ENCODE peak calls at places on chromosomes 5 and 9, in five cellular contexts. G, L, H, S and R are unnamed samples.
A peak's percentile ranks its signal among the peaks of the same experiment; 100 is the strongest.

GRCh38 chr5:158394102-158394501 is 535.2 kb upstream of the CLINT1 start:
- DNase-seq in G (no peak), L (no peak), H (no peak), S (no peak), R (no peak)

GRCh38 chr9:84850830-84851372 is 181.4 kb downstream of the NTRK2 start:
- DNase-seq in G (no peak), L (no peak), H (no peak), S (no peak), R (no peak)

GRCh38 chr5:143806568-143806967 is 5.4 kb upstream of the HMHB1 start:
- DNase-seq in G (no peak), L (no peak), H (no peak), S (no peak), R (no peak)

GRCh38 chr9:19119801-19120440 is 7.4 kb downstream of the PLIN2 start:
- DNase-seq in G (no peak), L (no peak), H (no peak), S (no peak), R (no peak)

GRCh38 chr9:3525088-3525835 is 539 bp downstream of the RFX3 start:
- DNase-seq in G (peak; percentile 59), L (no peak), H (peak; percentile 43), S (no peak), R (no peak)

GRCh38 chr5:15715535-15715934 is 215.6 kb downstream of the FBXL7 start:
- DNase-seq in G (no peak), L (no peak), H (no peak), S (no peak), R (no peak)

GRCh38 chr9:129278391-129279237 is 100.6 kb upstream of the IER5L start:
- DNase-seq in G (peak; percentile 77), L (no peak), H (no peak), S (no peak), R (peak; percentile 3)

GRCh38 chr5:136166909-136167308 is 26.1 kb downstream of the SMIM32 start:
- DNase-seq in G (no peak), L (no peak), H (no peak), S (no peak), R (no peak)

GRCh38 chr9:86281577-86282076 is 711 bp downstream of the ISCA1 start:
- DNase-seq in G (no peak), L (no peak), H (no peak), S (no peak), R (no peak)

GRCh38 chr9:127568971-127569818 is 42.9 kb upstream of the STXBP1 start:
- DNase-seq in G (peak; percentile 77), L (peak; percentile 96), H (peak; percentile 71), S (peak; percentile 54), R (peak; percentile 80)

GRCh38 chr5:6302684-6303083 is 75.7 kb downstream of the MED10 start:
- DNase-seq in G (no peak), L (no peak), H (peak; percentile 20), S (no peak), R (no peak)

GRCh38 chr9:33737811-33738606 is 57.4 kb upstream of the PRSS3 start:
- DNase-seq in G (peak; percentile 51), L (no peak), H (peak; percentile 55), S (peak; percentile 58), R (no peak)

GRCh38 chr9:26157411-26157810 is 479.2 kb upstream of the TUSC1 start:
- DNase-seq in G (no peak), L (no peak), H (no peak), S (no peak), R (no peak)

GRCh38 chr9:131764568-131764967 is 24.7 kb upstream of the RAPGEF1 start:
- DNase-seq in G (no peak), L (no peak), H (no peak), S (no peak), R (no peak)

GRCh38 chr9:122464633-122465567 is 12.8 kb downstream of the OR1J1 start:
- DNase-seq in G (peak; percentile 69), L (peak; percentile 62), H (peak; percentile 67), S (peak; percentile 88), R (peak; percentile 72)

GRCh38 chr5:139043127-139043905 is 154.9 kb downstream of the SIL1 start:
- DNase-seq in G (no peak), L (no peak), H (no peak), S (no peak), R (no peak)

GRCh38 chr9:83964973-83965349 is 15.1 kb downstream of the HNRNPK start:
- DNase-seq in G (no peak), L (no peak), H (no peak), S (no peak), R (no peak)

GRCh38 chr9:111412280-111412679 is 71.9 kb downstream of the ECPAS start:
- DNase-seq in G (no peak), L (no peak), H (no peak), S (no peak), R (no peak)

GRCh38 chr5:14250094-14250777 is 107.1 kb downstream of the TRIO start:
- DNase-seq in G (peak; percentile 49), L (no peak), H (no peak), S (peak; percentile 61), R (no peak)

GRCh38 chr9:127076860-127077657 is 45.4 kb downstream of the ANGPTL2 start:
- DNase-seq in G (no peak), L (no peak), H (no peak), S (no peak), R (no peak)

GRCh38 chr9:125240649-125240999 is 519 bp downstream of the HSPA5 start:
- DNase-seq in G (no peak), L (no peak), H (peak; percentile 27), S (no peak), R (peak; percentile 33)

GRCh38 chr9:122217640-122218039 is 11.1 kb downstream of the LHX6 start:
- DNase-seq in G (no peak), L (peak; percentile 29), H (no peak), S (no peak), R (no peak)

GRCh38 chr9:129383415-129384088 is 205.5 kb upstream of the IER5L start:
- DNase-seq in G (peak; percentile 80), L (peak; percentile 92), H (peak; percentile 52), S (peak; percentile 53), R (peak; percentile 92)

GRCh38 chr5:170389250-170389902 is at the start of gene KCNMB1:
- DNase-seq in G (no peak), L (no peak), H (no peak), S (no peak), R (no peak)

DNA sequence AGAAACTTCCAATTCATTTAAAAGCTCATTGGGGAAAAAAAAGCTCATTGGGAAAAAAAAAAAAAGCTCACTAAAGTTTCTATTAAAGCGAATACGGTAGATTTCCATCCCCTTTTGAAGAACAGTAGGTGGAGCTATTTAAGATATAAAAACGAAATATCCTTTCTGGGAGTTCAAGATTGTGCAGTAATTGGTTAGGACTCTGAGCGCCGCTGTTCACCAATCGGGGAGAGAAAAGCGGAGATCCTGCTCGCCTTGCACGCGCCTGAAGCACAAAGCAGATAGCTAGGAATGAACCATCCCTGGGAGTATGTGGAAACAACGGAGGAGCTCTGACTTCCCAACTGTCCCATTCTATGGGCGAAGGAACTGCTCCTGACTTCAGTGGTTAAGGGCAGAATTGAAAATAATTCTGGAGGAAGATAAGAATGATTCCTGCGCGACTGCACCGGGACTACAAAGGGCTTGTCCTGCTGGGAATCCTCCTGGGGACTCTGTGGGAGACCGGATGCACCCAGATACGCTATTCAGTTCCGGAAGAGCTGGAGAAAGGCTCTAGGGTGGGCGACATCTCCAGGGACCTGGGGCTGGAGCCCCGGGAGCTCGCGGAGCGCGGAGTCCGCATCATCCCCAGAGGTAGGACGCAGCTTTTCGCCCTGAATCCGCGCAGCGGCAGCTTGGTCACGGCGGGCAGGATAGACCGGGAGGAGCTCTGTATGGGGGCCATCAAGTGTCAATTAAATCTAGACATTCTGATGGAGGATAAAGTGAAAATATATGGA is at the start of gene PCDHGA12:
- DNase-seq in G (no peak), L (peak; percentile 85), H (no peak), S (peak; percentile 88), R (peak; percentile 71)
- TF ChIP-seq CTCF in G (no peak), L (peak; percentile 61), H (no peak), S (peak; percentile 83), R (peak; percentile 59)

DNA sequence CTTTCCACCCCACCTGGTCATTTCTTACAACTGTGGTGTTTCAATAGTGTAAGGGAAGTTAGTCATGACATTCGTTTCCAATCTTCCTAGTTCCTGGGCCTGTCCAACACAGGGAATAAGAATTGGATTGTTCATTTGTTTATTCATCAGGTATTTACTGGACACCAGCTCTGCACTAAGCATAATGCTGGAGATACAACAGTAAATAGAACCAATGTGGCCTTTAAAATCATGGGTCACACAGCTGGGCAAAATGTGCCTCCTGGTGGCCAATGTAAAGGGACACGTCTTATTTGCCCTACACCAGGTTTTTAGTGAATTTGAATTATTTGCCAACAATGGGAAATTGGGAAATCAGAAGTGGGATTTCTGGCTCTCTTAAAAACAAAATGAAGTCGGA is 10.4 kb downstream of the ABLIM3 start:
- DNase-seq in G (no peak), L (no peak), H (no peak), S (peak; percentile 44), R (no peak)
- TF ChIP-seq CTCF in G (peak; percentile 29), L (no peak), H (peak; percentile 47), S (peak; percentile 78), R (peak; percentile 38)

DNA sequence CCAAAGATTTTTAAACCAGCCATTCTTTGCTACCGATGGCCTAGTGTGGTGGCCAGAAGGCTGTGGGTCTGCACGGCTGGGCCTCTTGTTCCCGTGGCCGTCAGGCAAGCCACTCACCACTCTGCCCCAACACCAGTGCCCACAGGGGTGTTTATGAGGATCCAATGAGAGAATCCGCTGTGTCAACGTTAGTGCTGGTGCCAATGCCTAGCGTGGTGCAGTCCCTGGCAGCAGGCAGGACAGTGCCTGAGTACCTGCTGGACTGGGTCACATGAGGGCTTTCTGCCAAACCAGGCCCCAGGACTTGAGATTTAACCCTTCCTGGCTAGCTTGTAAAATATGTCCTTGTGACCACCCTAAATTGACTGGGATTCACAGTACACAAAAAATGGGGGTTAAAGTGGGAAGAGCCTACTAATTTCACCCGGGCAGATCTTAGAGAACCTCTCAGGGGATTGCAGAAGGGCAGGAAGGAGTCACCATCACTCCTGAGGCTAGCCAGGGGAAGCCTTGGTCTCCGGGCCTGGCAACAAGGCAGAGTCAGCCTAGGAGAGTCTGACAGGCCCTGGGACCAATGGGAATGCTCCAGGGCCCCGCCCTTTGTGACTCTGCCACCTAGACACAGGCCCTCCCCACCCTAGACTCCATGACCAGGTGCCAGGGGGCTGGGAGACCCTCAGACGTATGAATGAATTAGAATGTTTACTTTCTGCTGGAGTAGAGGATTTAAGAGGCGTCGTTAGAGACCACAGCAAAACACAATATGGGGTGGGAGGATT is 63.2 kb upstream of the FSTL4 start:
- DNase-seq in G (no peak), L (no peak), H (no peak), S (no peak), R (no peak)
- TF ChIP-seq CTCF in G (no peak), L (no peak), H (no peak), S (no peak), R (no peak)

GRCh38 chr5:92838253-92838652 is 742.8 kb downstream of the NR2F1-AS1 start:
- DNase-seq in G (no peak), L (no peak), H (peak; percentile 6), S (no peak), R (no peak)
- TF ChIP-seq CTCF in G (no peak), L (peak; percentile 12), H (no peak), S (no peak), R (no peak)

GRCh38 chr5:126351138-126351537 is 72.1 kb upstream of the GRAMD2B start:
- DNase-seq in G (no peak), L (no peak), H (no peak), S (peak; percentile 82), R (no peak)

GRCh38 chr5:126354012-126354856 is 69.0 kb upstream of the GRAMD2B start:
- DNase-seq in G (no peak), L (peak; percentile 52), H (no peak), S (peak; percentile 98), R (no peak)

GRCh38 chr5:126348855-126349635 is 74.2 kb upstream of the GRAMD2B start:
- DNase-seq in G (no peak), L (no peak), H (no peak), S (no peak), R (no peak)
- TF ChIP-seq CTCF in G (no peak), L (no peak), H (no peak), S (no peak), R (no peak)

GRCh38 chr5:2129581-2130272 is 247.0 kb upstream of the IRX4 start:
- DNase-seq in G (no peak), L (no peak), H (no peak), S (no peak), R (no peak)
- TF ChIP-seq CTCF in G (no peak), L (no peak), H (no peak), S (no peak), R (no peak)